ENCODE peak calls at places on chromosomes 2 and 18, in nine cellular contexts. X is dorsolateral prefrontal cortex, Y is GM23338, S is sigmoid colon, W is HL-60, Z is esophagus squamous epithelium, V is stomach, A is uterus, I is H1. Q is an unnamed sample.

GRCh38 chr2:62270728-62271127 is 74.8 kb downstream of the B3GNT2 start:
- DNase-seq in Z (no peak), S (peak; percentile 81), Y (no peak), W (no peak), V (peak; percentile 81), A (peak; percentile 30), I (no peak), X (no peak), Q (no peak)

GRCh38 chr2:69356471-69356870 is 30.6 kb downstream of the GFPT1 start:
- DNase-seq in I (no peak), V (no peak), W (no peak), X (no peak), A (no peak), S (no peak), Y (no peak), Z (no peak), Q (no peak)

GRCh38 chr2:10269711-10270610 is 32.7 kb upstream of the HPCAL1 start:
- DNase-seq in V (peak; percentile 86), Y (no peak), S (no peak), I (no peak), X (no peak), Z (no peak), A (peak; percentile 11), W (no peak), Q (no peak)

GRCh38 chr2:152409691-152410597 is 75.0 kb downstream of the FMNL2 start:
- DNase-seq in V (no peak), A (no peak), Z (no peak), Y (no peak), X (no peak), I (no peak), W (no peak), S (no peak), Q (no peak)

GRCh38 chr2:157261199-157261782 is 3.8 kb downstream of the GALNT5 start:
- DNase-seq in S (no peak), Z (no peak), Y (no peak), V (peak; percentile 58), I (no peak), W (no peak), X (no peak), A (no peak), Q (no peak)

GRCh38 chr18:9025104-9025838 is 77.2 kb upstream of the NDUFV2 start:
- DNase-seq in Y (no peak), A (no peak), V (no peak), W (no peak), I (no peak), S (no peak), Z (no peak), X (no peak), Q (no peak)

GRCh38 chr18:23981369-23981768 is 33.2 kb upstream of the TTC39C start:
- DNase-seq in V (no peak), A (no peak), Z (no peak), S (no peak), I (no peak), X (no peak), Y (no peak), W (no peak), Q (no peak)

GRCh38 chr2:69565431-69565839 is 78.1 kb downstream of the AAK1 start:
- DNase-seq in S (peak; percentile 64), Z (no peak), Y (peak; percentile 88), I (peak; percentile 94), W (peak; percentile 17), X (peak; percentile 47), A (peak; percentile 42), V (peak; percentile 57), Q (no peak)

GRCh38 chr18:43572165-43572564 is 294.9 kb upstream of the SYT4 start:
- DNase-seq in Y (no peak), X (no peak), Z (no peak), W (no peak), I (no peak), A (no peak), V (no peak), S (no peak), Q (no peak)

GRCh38 chr2:174335605-174336402 is 1.1 kb downstream of the SP9 start:
- DNase-seq in I (peak; percentile 74), Y (peak; percentile 84), W (no peak), S (peak; percentile 58), A (peak; percentile 16), Z (no peak), V (no peak), X (no peak), Q (no peak)

GRCh38 chr2:234979204-234980167 is 27.7 kb downstream of the SH3BP4 start:
- DNase-seq in Z (no peak), S (no peak), A (no peak), I (no peak), Y (no peak), V (no peak), W (no peak), X (no peak), Q (no peak)

GRCh38 chr2:234981197-234982095 is 29.6 kb downstream of the SH3BP4 start:
- DNase-seq in Y (peak; percentile 84), I (peak; percentile 64), S (peak; percentile 85), V (peak; percentile 63), W (no peak), A (peak; percentile 72), Z (no peak), X (no peak), Q (peak; percentile 75)

GRCh38 chr2:234978466-234979203 is 26.8 kb downstream of the SH3BP4 start:
- DNase-seq in Y (no peak), W (no peak), S (no peak), I (no peak), Z (no peak), A (no peak), X (no peak), V (peak; percentile 83), Q (no peak)

GRCh38 chr2:234982096-234982834 is 30.4 kb downstream of the SH3BP4 start:
- DNase-seq in Y (no peak), Z (no peak), X (no peak), S (no peak), A (no peak), V (no peak), W (no peak), I (no peak), Q (no peak)

GRCh38 chr2:234980476-234981187 is 28.8 kb downstream of the SH3BP4 start:
- DNase-seq in Z (no peak), V (peak; percentile 74), X (no peak), S (no peak), I (no peak), W (no peak), A (no peak), Y (no peak), Q (no peak)
- H3K4me3 ChIP-seq in Z (no peak overlapping the region), V (peak overlapping the region; percentile 24), X (peak overlapping the region; percentile 20), S (no peak overlapping the region), I (no peak overlapping the region), W (no peak overlapping the region), A (no peak overlapping the region), Y (no peak overlapping the region), Q (peak overlapping the region; percentile 57)

GRCh38 chr2:237143676-237144440 is 58.2 kb downstream of the COPS8 start:
- DNase-seq in A (no peak), Y (no peak), I (peak; percentile 13), W (no peak), V (no peak), X (no peak), Z (no peak), S (no peak), Q (no peak)
- H3K27ac ChIP-seq in A (peak overlapping the region; percentile 86), Y (no peak overlapping the region), I (no peak overlapping the region), W (no peak overlapping the region), V (peak overlapping the region; percentile 30), X (no peak overlapping the region), Z (peak overlapping the region; percentile 63), S (peak overlapping the region; percentile 47), Q (no peak overlapping the region)

GRCh38 chr18:67973916-67974315 is 457.4 kb upstream of the DSEL start:
- DNase-seq in Z (no peak), W (no peak), Y (no peak), V (no peak), A (no peak), I (no peak), S (no peak), X (no peak), Q (no peak)
- H3K4me3 ChIP-seq in Z (no peak overlapping the region), W (no peak overlapping the region), Y (no peak overlapping the region), V (no peak overlapping the region), A (no peak overlapping the region), I (no peak overlapping the region), S (no peak overlapping the region), X (no peak overlapping the region), Q (no peak overlapping the region)

GRCh38 chr2:38740851-38741541 is 10.2 kb downstream of the SRSF7 start:
- DNase-seq in Y (peak; percentile 76), A (no peak), Z (no peak), V (no peak), W (no peak), X (no peak), I (no peak), S (no peak), Q (no peak)
- H3K27ac ChIP-seq in Y (peak overlapping the region; percentile 73), A (peak overlapping the region; percentile 70), Z (no peak overlapping the region), V (peak overlapping the region; percentile 75), W (no peak overlapping the region), X (no peak overlapping the region), I (no peak overlapping the region), S (peak overlapping the region; percentile 81), Q (no peak overlapping the region)

GRCh38 chr2:220885593-220885992 is 686.5 kb downstream of the EPHA4 start:
- DNase-seq in X (no peak), Y (no peak), I (no peak), S (no peak), W (no peak), Z (no peak), V (no peak), A (no peak), Q (no peak)
- H3K4me3 ChIP-seq in X (no peak overlapping the region), Y (no peak overlapping the region), I (no peak overlapping the region), S (no peak overlapping the region), W (no peak overlapping the region), Z (no peak overlapping the region), V (no peak overlapping the region), A (no peak overlapping the region), Q (no peak overlapping the region)

GRCh38 chr2:143463717-143464116 is 334.5 kb downstream of the ARHGAP15 start:
- DNase-seq in A (no peak), Y (no peak), V (no peak), X (no peak), I (no peak), S (no peak), Z (no peak), W (no peak), Q (no peak)

GRCh38 chr2:143452817-143453462 is 323.7 kb downstream of the ARHGAP15 start:
- DNase-seq in W (no peak), Y (no peak), A (no peak), S (no peak), V (no peak), Z (no peak), I (no peak), X (no peak), Q (no peak)

GRCh38 chr2:143460382-143460781 is 331.2 kb downstream of the ARHGAP15 start:
- DNase-seq in Z (no peak), A (no peak), X (no peak), I (no peak), Y (no peak), S (no peak), W (no peak), V (no peak), Q (no peak)

GRCh38 chr2:143455317-143455716 is 326.1 kb downstream of the ARHGAP15 start:
- DNase-seq in Z (no peak), S (no peak), I (no peak), V (no peak), Y (no peak), A (no peak), X (no peak), W (no peak), Q (no peak)

GRCh38 chr2:143458258-143458954 is 329.2 kb downstream of the ARHGAP15 start:
- DNase-seq in Z (no peak), S (no peak), I (no peak), X (no peak), Y (no peak), V (no peak), A (no peak), W (no peak), Q (no peak)
- H3K27ac ChIP-seq in Z (no peak overlapping the region), S (no peak overlapping the region), I (no peak overlapping the region), X (no peak overlapping the region), Y (no peak overlapping the region), V (no peak overlapping the region), A (no peak overlapping the region), W (no peak overlapping the region), Q (no peak overlapping the region)